ENCODE peak calls at places on chromosomes 12 and 14, in five cellular contexts. One of them, this sample, is unnamed.

GRCh38 chr12:64160021-64160717 is 61.9 kb downstream of the KICS2 start:
- ATAC-seq in activated CD8-positive, alpha-beta T cell treated with anti-CD3 and anti-CD28 coated beads, Interleukin-2, amount 10 ng/mL, durations not matched to agents 7 days and 5 days: no peak
- ATAC-seq in activated naive CD8-positive, alpha-beta T cell treated with anti-CD3 and anti-CD28 coated beads, Interleukin-2, amount 50 U/mL, for 24 hours: no peak
- ATAC-seq in naive thymus-derived CD8-positive, alpha-beta T cell: no peak
- ATAC-seq in stimulated activated naive CD8-positive, alpha-beta T cell treated with anti-CD3 and anti-CD28 coated beads, Interleukin-15, amount 100 ng/mL, for 72 hours: no peak
- ATAC-seq in this sample: no peak

GRCh38 chr12:79685068-79685467 is 5.7 kb downstream of the PAWR start:
- ATAC-seq in activated CD8-positive, alpha-beta T cell treated with anti-CD3 and anti-CD28 coated beads, Interleukin-2, amount 10 ng/mL, durations not matched to agents 7 days and 5 days: no peak
- ATAC-seq in activated naive CD8-positive, alpha-beta T cell treated with anti-CD3 and anti-CD28 coated beads, Interleukin-2, amount 50 U/mL, for 24 hours: no peak
- ATAC-seq in naive thymus-derived CD8-positive, alpha-beta T cell: no peak
- ATAC-seq in stimulated activated naive CD8-positive, alpha-beta T cell treated with anti-CD3 and anti-CD28 coated beads, Interleukin-15, amount 100 ng/mL, for 72 hours: no peak
- ATAC-seq in this sample: no peak

GRCh38 chr12:9367201-9367600 is 159.0 kb upstream of the PZP start:
- ATAC-seq in activated CD8-positive, alpha-beta T cell treated with anti-CD3 and anti-CD28 coated beads, Interleukin-2, amount 10 ng/mL, durations not matched to agents 7 days and 5 days: no peak
- ATAC-seq in activated naive CD8-positive, alpha-beta T cell treated with anti-CD3 and anti-CD28 coated beads, Interleukin-2, amount 50 U/mL, for 24 hours: no peak
- ATAC-seq in naive thymus-derived CD8-positive, alpha-beta T cell: no peak
- ATAC-seq in stimulated activated naive CD8-positive, alpha-beta T cell treated with anti-CD3 and anti-CD28 coated beads, Interleukin-15, amount 100 ng/mL, for 72 hours: no peak
- ATAC-seq in this sample: no peak

GRCh38 chr14:52888839-52889838 is 61.7 kb downstream of the FERMT2 start:
- ATAC-seq in activated CD8-positive, alpha-beta T cell treated with anti-CD3 and anti-CD28 coated beads, Interleukin-2, amount 10 ng/mL, durations not matched to agents 7 days and 5 days: no peak
- ATAC-seq in activated naive CD8-positive, alpha-beta T cell treated with anti-CD3 and anti-CD28 coated beads, Interleukin-2, amount 50 U/mL, for 24 hours: no peak
- ATAC-seq in naive thymus-derived CD8-positive, alpha-beta T cell: no peak
- ATAC-seq in stimulated activated naive CD8-positive, alpha-beta T cell treated with anti-CD3 and anti-CD28 coated beads, Interleukin-15, amount 100 ng/mL, for 72 hours: no peak
- ATAC-seq in this sample: no peak

GRCh38 chr14:69154779-69155178 is 1.9 kb upstream of the DCAF5 start:
- ATAC-seq in activated CD8-positive, alpha-beta T cell treated with anti-CD3 and anti-CD28 coated beads, Interleukin-2, amount 10 ng/mL, durations not matched to agents 7 days and 5 days: no peak
- ATAC-seq in activated naive CD8-positive, alpha-beta T cell treated with anti-CD3 and anti-CD28 coated beads, Interleukin-2, amount 50 U/mL, for 24 hours: no peak
- ATAC-seq in naive thymus-derived CD8-positive, alpha-beta T cell: no peak
- ATAC-seq in stimulated activated naive CD8-positive, alpha-beta T cell treated with anti-CD3 and anti-CD28 coated beads, Interleukin-15, amount 100 ng/mL, for 72 hours: no peak
- ATAC-seq in this sample: no peak

GRCh38 chr14:94599656-94600004 is 12.6 kb upstream of the SERPINA3 start:
- ATAC-seq in activated CD8-positive, alpha-beta T cell treated with anti-CD3 and anti-CD28 coated beads, Interleukin-2, amount 10 ng/mL, durations not matched to agents 7 days and 5 days: no peak
- ATAC-seq in activated naive CD8-positive, alpha-beta T cell treated with anti-CD3 and anti-CD28 coated beads, Interleukin-2, amount 50 U/mL, for 24 hours: no peak
- ATAC-seq in naive thymus-derived CD8-positive, alpha-beta T cell: no peak
- ATAC-seq in stimulated activated naive CD8-positive, alpha-beta T cell treated with anti-CD3 and anti-CD28 coated beads, Interleukin-15, amount 100 ng/mL, for 72 hours: no peak
- ATAC-seq in this sample: no peak

GRCh38 chr12:40011775-40012129 is 94.1 kb downstream of the SLC2A13 start:
- ATAC-seq in activated CD8-positive, alpha-beta T cell treated with anti-CD3 and anti-CD28 coated beads, Interleukin-2, amount 10 ng/mL, durations not matched to agents 7 days and 5 days: peak; percentile 24
- ATAC-seq in activated naive CD8-positive, alpha-beta T cell treated with anti-CD3 and anti-CD28 coated beads, Interleukin-2, amount 50 U/mL, for 24 hours: no peak
- ATAC-seq in naive thymus-derived CD8-positive, alpha-beta T cell: no peak
- ATAC-seq in stimulated activated naive CD8-positive, alpha-beta T cell treated with anti-CD3 and anti-CD28 coated beads, Interleukin-15, amount 100 ng/mL, for 72 hours: peak; percentile 17
- ATAC-seq in this sample: no peak

GRCh38 chr12:55636116-55636655 is 506 bp upstream of the OR10P1 start:
- ATAC-seq in activated CD8-positive, alpha-beta T cell treated with anti-CD3 and anti-CD28 coated beads, Interleukin-2, amount 10 ng/mL, durations not matched to agents 7 days and 5 days: no peak
- ATAC-seq in activated naive CD8-positive, alpha-beta T cell treated with anti-CD3 and anti-CD28 coated beads, Interleukin-2, amount 50 U/mL, for 24 hours: peak; percentile 89
- ATAC-seq in naive thymus-derived CD8-positive, alpha-beta T cell: no peak
- ATAC-seq in stimulated activated naive CD8-positive, alpha-beta T cell treated with anti-CD3 and anti-CD28 coated beads, Interleukin-15, amount 100 ng/mL, for 72 hours: peak; percentile 92
- ATAC-seq in this sample: no peak

GRCh38 chr14:54377501-54377900 is 19.3 kb upstream of the CDKN3 start:
- ATAC-seq in activated CD8-positive, alpha-beta T cell treated with anti-CD3 and anti-CD28 coated beads, Interleukin-2, amount 10 ng/mL, durations not matched to agents 7 days and 5 days: no peak
- ATAC-seq in activated naive CD8-positive, alpha-beta T cell treated with anti-CD3 and anti-CD28 coated beads, Interleukin-2, amount 50 U/mL, for 24 hours: no peak
- ATAC-seq in naive thymus-derived CD8-positive, alpha-beta T cell: no peak
- ATAC-seq in stimulated activated naive CD8-positive, alpha-beta T cell treated with anti-CD3 and anti-CD28 coated beads, Interleukin-15, amount 100 ng/mL, for 72 hours: no peak
- ATAC-seq in this sample: no peak

GRCh38 chr12:10220398-10221077 is 7.9 kb downstream of the GABARAPL1 start:
- ATAC-seq in activated CD8-positive, alpha-beta T cell treated with anti-CD3 and anti-CD28 coated beads, Interleukin-2, amount 10 ng/mL, durations not matched to agents 7 days and 5 days: no peak
- ATAC-seq in activated naive CD8-positive, alpha-beta T cell treated with anti-CD3 and anti-CD28 coated beads, Interleukin-2, amount 50 U/mL, for 24 hours: no peak
- ATAC-seq in naive thymus-derived CD8-positive, alpha-beta T cell: no peak
- ATAC-seq in stimulated activated naive CD8-positive, alpha-beta T cell treated with anti-CD3 and anti-CD28 coated beads, Interleukin-15, amount 100 ng/mL, for 72 hours: no peak
- ATAC-seq in this sample: no peak

GRCh38 chr12:51531284-51531981 is 59.6 kb upstream of the SCN8A start:
- ATAC-seq in activated CD8-positive, alpha-beta T cell treated with anti-CD3 and anti-CD28 coated beads, Interleukin-2, amount 10 ng/mL, durations not matched to agents 7 days and 5 days: no peak
- ATAC-seq in activated naive CD8-positive, alpha-beta T cell treated with anti-CD3 and anti-CD28 coated beads, Interleukin-2, amount 50 U/mL, for 24 hours: no peak
- ATAC-seq in naive thymus-derived CD8-positive, alpha-beta T cell: no peak
- ATAC-seq in stimulated activated naive CD8-positive, alpha-beta T cell treated with anti-CD3 and anti-CD28 coated beads, Interleukin-15, amount 100 ng/mL, for 72 hours: no peak
- ATAC-seq in this sample: peak; percentile 34

GRCh38 chr12:25001311-25001710 is 52.4 kb upstream of the BCAT1 start:
- ATAC-seq in activated CD8-positive, alpha-beta T cell treated with anti-CD3 and anti-CD28 coated beads, Interleukin-2, amount 10 ng/mL, durations not matched to agents 7 days and 5 days: no peak
- ATAC-seq in activated naive CD8-positive, alpha-beta T cell treated with anti-CD3 and anti-CD28 coated beads, Interleukin-2, amount 50 U/mL, for 24 hours: no peak
- ATAC-seq in naive thymus-derived CD8-positive, alpha-beta T cell: no peak
- ATAC-seq in stimulated activated naive CD8-positive, alpha-beta T cell treated with anti-CD3 and anti-CD28 coated beads, Interleukin-15, amount 100 ng/mL, for 72 hours: no peak
- ATAC-seq in this sample: no peak

GRCh38 chr12:26636710-26637328 is 196.2 kb downstream of the ITPR2 start:
- ATAC-seq in activated CD8-positive, alpha-beta T cell treated with anti-CD3 and anti-CD28 coated beads, Interleukin-2, amount 10 ng/mL, durations not matched to agents 7 days and 5 days: no peak
- ATAC-seq in activated naive CD8-positive, alpha-beta T cell treated with anti-CD3 and anti-CD28 coated beads, Interleukin-2, amount 50 U/mL, for 24 hours: no peak
- ATAC-seq in naive thymus-derived CD8-positive, alpha-beta T cell: no peak
- ATAC-seq in stimulated activated naive CD8-positive, alpha-beta T cell treated with anti-CD3 and anti-CD28 coated beads, Interleukin-15, amount 100 ng/mL, for 72 hours: no peak
- ATAC-seq in this sample: no peak

GRCh38 chr14:90447720-90448497 is 51.1 kb downstream of the CALM1 start:
- ATAC-seq in activated CD8-positive, alpha-beta T cell treated with anti-CD3 and anti-CD28 coated beads, Interleukin-2, amount 10 ng/mL, durations not matched to agents 7 days and 5 days: no peak
- ATAC-seq in activated naive CD8-positive, alpha-beta T cell treated with anti-CD3 and anti-CD28 coated beads, Interleukin-2, amount 50 U/mL, for 24 hours: no peak
- ATAC-seq in naive thymus-derived CD8-positive, alpha-beta T cell: no peak
- ATAC-seq in stimulated activated naive CD8-positive, alpha-beta T cell treated with anti-CD3 and anti-CD28 coated beads, Interleukin-15, amount 100 ng/mL, for 72 hours: no peak
- ATAC-seq in this sample: no peak

GRCh38 chr12:57504033-57504432 is 16.2 kb downstream of the MARS1 start:
- ATAC-seq in activated CD8-positive, alpha-beta T cell treated with anti-CD3 and anti-CD28 coated beads, Interleukin-2, amount 10 ng/mL, durations not matched to agents 7 days and 5 days: no peak
- ATAC-seq in activated naive CD8-positive, alpha-beta T cell treated with anti-CD3 and anti-CD28 coated beads, Interleukin-2, amount 50 U/mL, for 24 hours: no peak
- ATAC-seq in naive thymus-derived CD8-positive, alpha-beta T cell: no peak
- ATAC-seq in stimulated activated naive CD8-positive, alpha-beta T cell treated with anti-CD3 and anti-CD28 coated beads, Interleukin-15, amount 100 ng/mL, for 72 hours: no peak
- ATAC-seq in this sample: no peak

GRCh38 chr12:54879579-54879978 is 25.3 kb downstream of the MUCL1 start:
- ATAC-seq in activated CD8-positive, alpha-beta T cell treated with anti-CD3 and anti-CD28 coated beads, Interleukin-2, amount 10 ng/mL, durations not matched to agents 7 days and 5 days: no peak
- ATAC-seq in activated naive CD8-positive, alpha-beta T cell treated with anti-CD3 and anti-CD28 coated beads, Interleukin-2, amount 50 U/mL, for 24 hours: no peak
- ATAC-seq in naive thymus-derived CD8-positive, alpha-beta T cell: no peak
- ATAC-seq in stimulated activated naive CD8-positive, alpha-beta T cell treated with anti-CD3 and anti-CD28 coated beads, Interleukin-15, amount 100 ng/mL, for 72 hours: peak; percentile 61
- ATAC-seq in this sample: no peak

GRCh38 chr14:69505338-69506240 is 21.1 kb downstream of the PLEKHD1 start:
- ATAC-seq in activated CD8-positive, alpha-beta T cell treated with anti-CD3 and anti-CD28 coated beads, Interleukin-2, amount 10 ng/mL, durations not matched to agents 7 days and 5 days: no peak
- ATAC-seq in activated naive CD8-positive, alpha-beta T cell treated with anti-CD3 and anti-CD28 coated beads, Interleukin-2, amount 50 U/mL, for 24 hours: peak; percentile 33
- ATAC-seq in naive thymus-derived CD8-positive, alpha-beta T cell: no peak
- ATAC-seq in stimulated activated naive CD8-positive, alpha-beta T cell treated with anti-CD3 and anti-CD28 coated beads, Interleukin-15, amount 100 ng/mL, for 72 hours: no peak
- ATAC-seq in this sample: peak; percentile 21

GRCh38 chr14:20329355-20329754 is 3.7 kb downstream of the CCNB1IP1 start:
- ATAC-seq in activated CD8-positive, alpha-beta T cell treated with anti-CD3 and anti-CD28 coated beads, Interleukin-2, amount 10 ng/mL, durations not matched to agents 7 days and 5 days: no peak
- ATAC-seq in activated naive CD8-positive, alpha-beta T cell treated with anti-CD3 and anti-CD28 coated beads, Interleukin-2, amount 50 U/mL, for 24 hours: no peak
- ATAC-seq in naive thymus-derived CD8-positive, alpha-beta T cell: no peak
- ATAC-seq in stimulated activated naive CD8-positive, alpha-beta T cell treated with anti-CD3 and anti-CD28 coated beads, Interleukin-15, amount 100 ng/mL, for 72 hours: no peak
- ATAC-seq in this sample: no peak

GRCh38 chr12:45518516-45519235 is 210.8 kb upstream of the ARID2 start:
- ATAC-seq in activated CD8-positive, alpha-beta T cell treated with anti-CD3 and anti-CD28 coated beads, Interleukin-2, amount 10 ng/mL, durations not matched to agents 7 days and 5 days: peak; percentile 91
- ATAC-seq in activated naive CD8-positive, alpha-beta T cell treated with anti-CD3 and anti-CD28 coated beads, Interleukin-2, amount 50 U/mL, for 24 hours: peak; percentile 96
- ATAC-seq in naive thymus-derived CD8-positive, alpha-beta T cell: peak; percentile 99
- ATAC-seq in stimulated activated naive CD8-positive, alpha-beta T cell treated with anti-CD3 and anti-CD28 coated beads, Interleukin-15, amount 100 ng/mL, for 72 hours: peak; percentile 100
- ATAC-seq in this sample: peak; percentile 71

GRCh38 chr14:39628087-39628486 is 195.9 kb upstream of the FBXO33 start:
- ATAC-seq in activated CD8-positive, alpha-beta T cell treated with anti-CD3 and anti-CD28 coated beads, Interleukin-2, amount 10 ng/mL, durations not matched to agents 7 days and 5 days: no peak
- ATAC-seq in activated naive CD8-positive, alpha-beta T cell treated with anti-CD3 and anti-CD28 coated beads, Interleukin-2, amount 50 U/mL, for 24 hours: no peak
- ATAC-seq in naive thymus-derived CD8-positive, alpha-beta T cell: peak; percentile 59
- ATAC-seq in stimulated activated naive CD8-positive, alpha-beta T cell treated with anti-CD3 and anti-CD28 coated beads, Interleukin-15, amount 100 ng/mL, for 72 hours: no peak
- ATAC-seq in this sample: no peak

GRCh38 chr12:106108187-106108816 is 30.5 kb downstream of the NUAK1 start:
- ATAC-seq in activated CD8-positive, alpha-beta T cell treated with anti-CD3 and anti-CD28 coated beads, Interleukin-2, amount 10 ng/mL, durations not matched to agents 7 days and 5 days: no peak
- ATAC-seq in activated naive CD8-positive, alpha-beta T cell treated with anti-CD3 and anti-CD28 coated beads, Interleukin-2, amount 50 U/mL, for 24 hours: no peak
- ATAC-seq in naive thymus-derived CD8-positive, alpha-beta T cell: no peak
- ATAC-seq in stimulated activated naive CD8-positive, alpha-beta T cell treated with anti-CD3 and anti-CD28 coated beads, Interleukin-15, amount 100 ng/mL, for 72 hours: no peak
- ATAC-seq in this sample: no peak

GRCh38 chr14:76812422-76813383 is at the start of gene ANGEL1:
- ATAC-seq in activated CD8-positive, alpha-beta T cell treated with anti-CD3 and anti-CD28 coated beads, Interleukin-2, amount 10 ng/mL, durations not matched to agents 7 days and 5 days: peak; percentile 96
- ATAC-seq in activated naive CD8-positive, alpha-beta T cell treated with anti-CD3 and anti-CD28 coated beads, Interleukin-2, amount 50 U/mL, for 24 hours: peak; percentile 86
- ATAC-seq in naive thymus-derived CD8-positive, alpha-beta T cell: peak; percentile 94
- ATAC-seq in stimulated activated naive CD8-positive, alpha-beta T cell treated with anti-CD3 and anti-CD28 coated beads, Interleukin-15, amount 100 ng/mL, for 72 hours: peak; percentile 93
- ATAC-seq in this sample: peak; percentile 98

GRCh38 chr12:5506821-5507231 is 74.9 kb downstream of the NTF3 start:
- ATAC-seq in activated CD8-positive, alpha-beta T cell treated with anti-CD3 and anti-CD28 coated beads, Interleukin-2, amount 10 ng/mL, durations not matched to agents 7 days and 5 days: no peak
- ATAC-seq in activated naive CD8-positive, alpha-beta T cell treated with anti-CD3 and anti-CD28 coated beads, Interleukin-2, amount 50 U/mL, for 24 hours: no peak
- ATAC-seq in naive thymus-derived CD8-positive, alpha-beta T cell: no peak
- ATAC-seq in stimulated activated naive CD8-positive, alpha-beta T cell treated with anti-CD3 and anti-CD28 coated beads, Interleukin-15, amount 100 ng/mL, for 72 hours: no peak
- ATAC-seq in this sample: no peak

GRCh38 chr14:103551338-103551762 is 11.1 kb downstream of the BAG5 start:
- ATAC-seq in activated CD8-positive, alpha-beta T cell treated with anti-CD3 and anti-CD28 coated beads, Interleukin-2, amount 10 ng/mL, durations not matched to agents 7 days and 5 days: no peak
- ATAC-seq in activated naive CD8-positive, alpha-beta T cell treated with anti-CD3 and anti-CD28 coated beads, Interleukin-2, amount 50 U/mL, for 24 hours: no peak
- ATAC-seq in naive thymus-derived CD8-positive, alpha-beta T cell: no peak
- ATAC-seq in stimulated activated naive CD8-positive, alpha-beta T cell treated with anti-CD3 and anti-CD28 coated beads, Interleukin-15, amount 100 ng/mL, for 72 hours: no peak
- ATAC-seq in this sample: no peak

GRCh38 chr14:64979336-64980074 is 7.2 kb upstream of the FNTB start:
- ATAC-seq in activated CD8-positive, alpha-beta T cell treated with anti-CD3 and anti-CD28 coated beads, Interleukin-2, amount 10 ng/mL, durations not matched to agents 7 days and 5 days: no peak
- ATAC-seq in activated naive CD8-positive, alpha-beta T cell treated with anti-CD3 and anti-CD28 coated beads, Interleukin-2, amount 50 U/mL, for 24 hours: no peak
- ATAC-seq in naive thymus-derived CD8-positive, alpha-beta T cell: no peak
- ATAC-seq in stimulated activated naive CD8-positive, alpha-beta T cell treated with anti-CD3 and anti-CD28 coated beads, Interleukin-15, amount 100 ng/mL, for 72 hours: no peak
- ATAC-seq in this sample: no peak

GRCh38 chr12:46260153-46260912 is 8.5 kb downstream of the SLC38A1 start:
- ATAC-seq in activated CD8-positive, alpha-beta T cell treated with anti-CD3 and anti-CD28 coated beads, Interleukin-2, amount 10 ng/mL, durations not matched to agents 7 days and 5 days: no peak
- ATAC-seq in activated naive CD8-positive, alpha-beta T cell treated with anti-CD3 and anti-CD28 coated beads, Interleukin-2, amount 50 U/mL, for 24 hours: no peak
- ATAC-seq in naive thymus-derived CD8-positive, alpha-beta T cell: no peak
- ATAC-seq in stimulated activated naive CD8-positive, alpha-beta T cell treated with anti-CD3 and anti-CD28 coated beads, Interleukin-15, amount 100 ng/mL, for 72 hours: no peak
- ATAC-seq in this sample: no peak

GRCh38 chr14:54794148-54794547 is 108.5 kb downstream of the GCH1 start:
- ATAC-seq in activated CD8-positive, alpha-beta T cell treated with anti-CD3 and anti-CD28 coated beads, Interleukin-2, amount 10 ng/mL, durations not matched to agents 7 days and 5 days: no peak
- ATAC-seq in activated naive CD8-positive, alpha-beta T cell treated with anti-CD3 and anti-CD28 coated beads, Interleukin-2, amount 50 U/mL, for 24 hours: no peak
- ATAC-seq in naive thymus-derived CD8-positive, alpha-beta T cell: no peak
- ATAC-seq in stimulated activated naive CD8-positive, alpha-beta T cell treated with anti-CD3 and anti-CD28 coated beads, Interleukin-15, amount 100 ng/mL, for 72 hours: no peak
- ATAC-seq in this sample: no peak

GRCh38 chr14:52876311-52876710 is 74.5 kb downstream of the FERMT2 start:
- ATAC-seq in activated CD8-positive, alpha-beta T cell treated with anti-CD3 and anti-CD28 coated beads, Interleukin-2, amount 10 ng/mL, durations not matched to agents 7 days and 5 days: no peak
- ATAC-seq in activated naive CD8-positive, alpha-beta T cell treated with anti-CD3 and anti-CD28 coated beads, Interleukin-2, amount 50 U/mL, for 24 hours: no peak
- ATAC-seq in naive thymus-derived CD8-positive, alpha-beta T cell: no peak
- ATAC-seq in stimulated activated naive CD8-positive, alpha-beta T cell treated with anti-CD3 and anti-CD28 coated beads, Interleukin-15, amount 100 ng/mL, for 72 hours: no peak
- ATAC-seq in this sample: no peak

GRCh38 chr14:101963611-101964296 is 619 bp upstream of the DYNC1H1 start:
- ATAC-seq in activated CD8-positive, alpha-beta T cell treated with anti-CD3 and anti-CD28 coated beads, Interleukin-2, amount 10 ng/mL, durations not matched to agents 7 days and 5 days: no peak
- ATAC-seq in activated naive CD8-positive, alpha-beta T cell treated with anti-CD3 and anti-CD28 coated beads, Interleukin-2, amount 50 U/mL, for 24 hours: no peak
- ATAC-seq in naive thymus-derived CD8-positive, alpha-beta T cell: no peak
- ATAC-seq in stimulated activated naive CD8-positive, alpha-beta T cell treated with anti-CD3 and anti-CD28 coated beads, Interleukin-15, amount 100 ng/mL, for 72 hours: peak; percentile 0
- ATAC-seq in this sample: no peak

GRCh38 chr14:52079239-52079956 is 10.5 kb upstream of the NID2 start:
- ATAC-seq in activated CD8-positive, alpha-beta T cell treated with anti-CD3 and anti-CD28 coated beads, Interleukin-2, amount 10 ng/mL, durations not matched to agents 7 days and 5 days: no peak
- ATAC-seq in activated naive CD8-positive, alpha-beta T cell treated with anti-CD3 and anti-CD28 coated beads, Interleukin-2, amount 50 U/mL, for 24 hours: no peak
- ATAC-seq in naive thymus-derived CD8-positive, alpha-beta T cell: no peak
- ATAC-seq in stimulated activated naive CD8-positive, alpha-beta T cell treated with anti-CD3 and anti-CD28 coated beads, Interleukin-15, amount 100 ng/mL, for 72 hours: no peak
- ATAC-seq in this sample: no peak

GRCh38 chr14:55938249-55938791 is 179.9 kb upstream of the PELI2 start:
- ATAC-seq in activated CD8-positive, alpha-beta T cell treated with anti-CD3 and anti-CD28 coated beads, Interleukin-2, amount 10 ng/mL, durations not matched to agents 7 days and 5 days: no peak
- ATAC-seq in activated naive CD8-positive, alpha-beta T cell treated with anti-CD3 and anti-CD28 coated beads, Interleukin-2, amount 50 U/mL, for 24 hours: no peak
- ATAC-seq in naive thymus-derived CD8-positive, alpha-beta T cell: no peak
- ATAC-seq in stimulated activated naive CD8-positive, alpha-beta T cell treated with anti-CD3 and anti-CD28 coated beads, Interleukin-15, amount 100 ng/mL, for 72 hours: no peak
- ATAC-seq in this sample: no peak

GRCh38 chr14:97299661-97300060 is 502.5 kb downstream of the VRK1 start:
- ATAC-seq in activated CD8-positive, alpha-beta T cell treated with anti-CD3 and anti-CD28 coated beads, Interleukin-2, amount 10 ng/mL, durations not matched to agents 7 days and 5 days: no peak
- ATAC-seq in activated naive CD8-positive, alpha-beta T cell treated with anti-CD3 and anti-CD28 coated beads, Interleukin-2, amount 50 U/mL, for 24 hours: no peak
- ATAC-seq in naive thymus-derived CD8-positive, alpha-beta T cell: peak; percentile 47
- ATAC-seq in stimulated activated naive CD8-positive, alpha-beta T cell treated with anti-CD3 and anti-CD28 coated beads, Interleukin-15, amount 100 ng/mL, for 72 hours: no peak
- ATAC-seq in this sample: no peak

GRCh38 chr14:31487891-31488290 is at the start of gene GPR33:
- ATAC-seq in activated CD8-positive, alpha-beta T cell treated with anti-CD3 and anti-CD28 coated beads, Interleukin-2, amount 10 ng/mL, durations not matched to agents 7 days and 5 days: no peak
- ATAC-seq in activated naive CD8-positive, alpha-beta T cell treated with anti-CD3 and anti-CD28 coated beads, Interleukin-2, amount 50 U/mL, for 24 hours: no peak
- ATAC-seq in naive thymus-derived CD8-positive, alpha-beta T cell: no peak
- ATAC-seq in stimulated activated naive CD8-positive, alpha-beta T cell treated with anti-CD3 and anti-CD28 coated beads, Interleukin-15, amount 100 ng/mL, for 72 hours: no peak
- ATAC-seq in this sample: peak; percentile 27

GRCh38 chr12:9240776-9241175 is 32.6 kb upstream of the PZP start:
- ATAC-seq in activated CD8-positive, alpha-beta T cell treated with anti-CD3 and anti-CD28 coated beads, Interleukin-2, amount 10 ng/mL, durations not matched to agents 7 days and 5 days: no peak
- ATAC-seq in activated naive CD8-positive, alpha-beta T cell treated with anti-CD3 and anti-CD28 coated beads, Interleukin-2, amount 50 U/mL, for 24 hours: no peak
- ATAC-seq in naive thymus-derived CD8-positive, alpha-beta T cell: no peak
- ATAC-seq in stimulated activated naive CD8-positive, alpha-beta T cell treated with anti-CD3 and anti-CD28 coated beads, Interleukin-15, amount 100 ng/mL, for 72 hours: no peak
- ATAC-seq in this sample: no peak

GRCh38 chr14:54299393-54300363 is 97.1 kb upstream of the CDKN3 start:
- ATAC-seq in activated CD8-positive, alpha-beta T cell treated with anti-CD3 and anti-CD28 coated beads, Interleukin-2, amount 10 ng/mL, durations not matched to agents 7 days and 5 days: no peak
- ATAC-seq in activated naive CD8-positive, alpha-beta T cell treated with anti-CD3 and anti-CD28 coated beads, Interleukin-2, amount 50 U/mL, for 24 hours: no peak
- ATAC-seq in naive thymus-derived CD8-positive, alpha-beta T cell: no peak
- ATAC-seq in stimulated activated naive CD8-positive, alpha-beta T cell treated with anti-CD3 and anti-CD28 coated beads, Interleukin-15, amount 100 ng/mL, for 72 hours: no peak
- ATAC-seq in this sample: no peak

GRCh38 chr12:12384601-12385321 is 27.9 kb downstream of the BORCS5 start:
- ATAC-seq in activated CD8-positive, alpha-beta T cell treated with anti-CD3 and anti-CD28 coated beads, Interleukin-2, amount 10 ng/mL, durations not matched to agents 7 days and 5 days: peak; percentile 91
- ATAC-seq in activated naive CD8-positive, alpha-beta T cell treated with anti-CD3 and anti-CD28 coated beads, Interleukin-2, amount 50 U/mL, for 24 hours: peak; percentile 94
- ATAC-seq in naive thymus-derived CD8-positive, alpha-beta T cell: peak; percentile 47
- ATAC-seq in stimulated activated naive CD8-positive, alpha-beta T cell treated with anti-CD3 and anti-CD28 coated beads, Interleukin-15, amount 100 ng/mL, for 72 hours: peak; percentile 97
- ATAC-seq in this sample: no peak

GRCh38 chr12:70645494-70646317 is 8.5 kb upstream of the PTPRB start:
- ATAC-seq in activated CD8-positive, alpha-beta T cell treated with anti-CD3 and anti-CD28 coated beads, Interleukin-2, amount 10 ng/mL, durations not matched to agents 7 days and 5 days: peak; percentile 69
- ATAC-seq in activated naive CD8-positive, alpha-beta T cell treated with anti-CD3 and anti-CD28 coated beads, Interleukin-2, amount 50 U/mL, for 24 hours: peak; percentile 85
- ATAC-seq in naive thymus-derived CD8-positive, alpha-beta T cell: no peak
- ATAC-seq in stimulated activated naive CD8-positive, alpha-beta T cell treated with anti-CD3 and anti-CD28 coated beads, Interleukin-15, amount 100 ng/mL, for 72 hours: peak; percentile 77
- ATAC-seq in this sample: no peak

GRCh38 chr12:132588319-132588718 is 22.1 kb downstream of the LRCOL1 start:
- ATAC-seq in activated CD8-positive, alpha-beta T cell treated with anti-CD3 and anti-CD28 coated beads, Interleukin-2, amount 10 ng/mL, durations not matched to agents 7 days and 5 days: peak; percentile 38
- ATAC-seq in activated naive CD8-positive, alpha-beta T cell treated with anti-CD3 and anti-CD28 coated beads, Interleukin-2, amount 50 U/mL, for 24 hours: no peak
- ATAC-seq in naive thymus-derived CD8-positive, alpha-beta T cell: no peak
- ATAC-seq in stimulated activated naive CD8-positive, alpha-beta T cell treated with anti-CD3 and anti-CD28 coated beads, Interleukin-15, amount 100 ng/mL, for 72 hours: no peak
- ATAC-seq in this sample: no peak

This sample was measured in stimulated activated memory B cell treated with anti-CD40 and anti-IgM and Interleukin-4, amounts not matched to agents 10 μg/mL and 1 μg/mL and 100 μg/mL, for 72 hours.